ENCODE peak calls at places on chromosomes 13 and 19, in ten cellular contexts. F, E, G, V, W, H, T, L, S and A are unnamed samples.

GRCh38 chr19:39916236-39916635 is 18.2 kb downstream of the FCGBP start:
- DNase-seq in F (no peak), E (no peak), G (no peak), V (peak), W (no peak), H (peak), T (no peak), L (no peak), S (peak), A (no peak)

GRCh38 chr13:31675521-31675953 is 63.8 kb upstream of the RXFP2 start:
- DNase-seq in F (no peak), E (peak), G (no peak), V (no peak), W (peak), H (no peak), T (no peak), L (no peak), S (no peak), A (no peak)

GRCh38 chr19:31107096-31107495 is 242.1 kb downstream of the TSHZ3 start:
- DNase-seq in F (no peak), E (no peak), G (no peak), V (no peak), W (no peak), H (no peak), T (no peak), L (no peak), S (no peak), A (no peak)

GRCh38 chr13:85879014-85879413 is 79.8 kb upstream of the SLITRK6 start:
- DNase-seq in F (no peak), E (no peak), G (no peak), V (no peak), W (no peak), H (no peak), T (no peak), L (no peak), S (no peak), A (no peak)

GRCh38 chr13:50969691-50970090 is 60.1 kb downstream of the RNASEH2B start:
- DNase-seq in F (no peak), E (peak), G (no peak), V (no peak), W (no peak), H (no peak), T (no peak), L (no peak), S (no peak), A (peak)

GRCh38 chr19:13693933-13694332 is 70.4 kb upstream of the MRI1 start:
- DNase-seq in F (no peak), E (no peak), G (no peak), V (no peak), W (no peak), H (no peak), T (no peak), L (no peak), S (no peak), A (no peak)

GRCh38 chr13:99028890-99029289 is 51.0 kb upstream of the DOCK9 start:
- DNase-seq in F (no peak), E (no peak), G (no peak), V (no peak), W (no peak), H (no peak), T (no peak), L (no peak), S (no peak), A (peak)

GRCh38 chr13:60162096-60162495 is 1.6 kb downstream of the DIAPH3 start:
- DNase-seq in F (no peak), E (no peak), G (peak), V (no peak), W (peak), H (no peak), T (no peak), L (no peak), S (no peak), A (no peak)

DNA sequence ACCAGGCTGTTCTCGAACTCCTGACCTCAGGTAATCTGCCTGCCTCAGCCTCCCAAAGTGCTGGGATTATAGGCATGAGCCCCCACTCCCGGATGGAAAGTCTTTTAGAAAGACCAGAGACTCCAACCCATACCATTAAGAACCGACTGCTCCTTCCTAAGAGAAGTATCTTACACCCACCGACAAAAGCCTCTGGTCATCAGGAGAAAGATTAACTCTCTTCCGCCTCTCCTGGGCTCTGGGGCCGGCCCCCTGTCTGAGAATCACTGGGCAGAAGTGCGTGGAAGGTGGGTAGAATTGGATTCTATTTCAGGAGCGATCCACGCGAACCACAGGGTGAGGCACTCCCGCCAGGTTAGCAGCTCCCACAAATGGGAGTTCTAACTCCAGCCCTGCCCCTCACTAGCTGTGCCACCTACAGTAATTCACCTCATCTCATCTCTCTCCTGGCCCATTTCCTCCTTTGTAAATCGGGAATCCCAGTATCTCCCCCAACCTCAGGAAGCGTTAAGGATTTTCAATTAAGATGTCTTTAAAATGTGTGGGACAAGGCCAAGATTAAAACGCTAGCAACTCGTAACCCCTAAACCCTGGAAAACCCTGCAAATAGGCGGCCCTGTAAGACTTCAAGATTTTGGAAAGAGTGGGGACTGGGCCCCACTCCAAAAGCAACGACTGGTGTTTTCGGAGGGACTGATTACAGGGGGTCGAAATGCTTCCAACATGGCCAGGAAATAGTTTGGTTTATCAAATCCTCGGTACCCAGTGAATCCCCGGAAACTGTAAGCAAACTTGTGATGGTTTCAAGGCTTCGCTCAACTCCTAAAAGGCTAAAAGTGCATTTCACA is 1.3 kb downstream of the HNRNPL start:
- DNase-seq in F (no peak), E (no peak), G (peak), V (no peak), W (no peak), H (peak), T (no peak), L (no peak), S (no peak), A (no peak)
- H3K4me3 ChIP-seq in F (peak), E (peak), G (peak), V (peak), W (peak), H (peak), T (peak), L (peak), S (peak), A (peak)

GRCh38 chr13:25860862-25861261 is 191.0 kb downstream of the SHISA2 start:
- DNase-seq in F (no peak), E (peak), G (no peak), V (no peak), W (peak), H (no peak), T (no peak), L (no peak), S (no peak), A (no peak)

GRCh38 chr13:25865391-25865790 is 186.4 kb downstream of the SHISA2 start:
- DNase-seq in F (no peak), E (no peak), G (no peak), V (no peak), W (no peak), H (no peak), T (no peak), L (no peak), S (no peak), A (no peak)

GRCh38 chr13:25862156-25862555 is 189.7 kb downstream of the SHISA2 start:
- DNase-seq in F (no peak), E (no peak), G (no peak), V (no peak), W (no peak), H (no peak), T (no peak), L (no peak), S (no peak), A (no peak)

GRCh38 chr13:25864936-25865335 is 186.9 kb downstream of the SHISA2 start:
- DNase-seq in F (no peak), E (no peak), G (no peak), V (no peak), W (no peak), H (no peak), T (no peak), L (no peak), S (no peak), A (no peak)

GRCh38 chr13:25864116-25864515 is 187.7 kb downstream of the SHISA2 start:
- DNase-seq in F (no peak), E (no peak), G (no peak), V (no peak), W (no peak), H (no peak), T (no peak), L (no peak), S (no peak), A (no peak)
- H3K4me3 ChIP-seq in F (no peak), E (no peak), G (no peak), V (no peak), W (no peak), H (no peak), T (no peak), L (no peak), S (no peak), A (no peak)

GRCh38 chr19:52322429-52322828 is 13.6 kb upstream of the ZNF610 start:
- DNase-seq in F (no peak), E (no peak), G (no peak), V (no peak), W (no peak), H (no peak), T (no peak), L (no peak), S (no peak), A (no peak)
- H3K4me3 ChIP-seq in F (no peak), E (no peak), G (no peak), V (no peak), W (no peak), H (peak), T (no peak), L (peak), S (no peak), A (no peak)

DNA sequence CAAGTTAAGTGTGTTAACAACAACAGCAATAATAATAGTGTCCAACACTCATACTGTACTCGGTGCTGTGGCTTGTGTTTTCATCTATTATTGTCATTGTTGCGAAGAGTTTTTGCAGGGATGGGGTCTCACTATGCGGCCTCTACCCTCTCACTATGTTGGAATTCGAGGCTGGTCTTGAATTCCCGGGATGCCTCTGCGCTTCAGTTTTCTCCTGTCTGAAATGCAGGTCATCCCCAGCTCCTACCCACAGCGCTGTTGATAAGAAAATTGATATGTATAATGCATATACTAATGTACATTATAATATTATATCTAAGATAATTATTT is 4.9 kb upstream of the SBK3 start:
- DNase-seq in F (no peak), E (no peak), G (no peak), V (no peak), W (no peak), H (no peak), T (no peak), L (no peak), S (no peak), A (no peak)
- H3K4me3 ChIP-seq in F (peak), E (no peak), G (no peak), V (no peak), W (no peak), H (no peak), T (no peak), L (no peak), S (no peak), A (no peak)

GRCh38 chr19:45172611-45173208 is 5.3 kb downstream of the TRAPPC6A start:
- DNase-seq in F (no peak), E (no peak), G (no peak), V (no peak), W (no peak), H (peak), T (no peak), L (no peak), S (no peak), A (no peak)
- H3K4me3 ChIP-seq in F (no peak), E (no peak), G (no peak), V (no peak), W (no peak), H (no peak), T (no peak), L (no peak), S (no peak), A (no peak)

GRCh38 chr19:50777261-50777660 is 7.0 kb downstream of the GPR32 start:
- DNase-seq in F (no peak), E (no peak), G (no peak), V (no peak), W (no peak), H (no peak), T (no peak), L (no peak), S (no peak), A (no peak)
- H3K4me3 ChIP-seq in F (no peak), E (no peak), G (no peak), V (no peak), W (no peak), H (no peak), T (no peak), L (no peak), S (no peak), A (peak)

GRCh38 chr13:100473493-100474044 is 115.0 kb downstream of the GGACT start:
- DNase-seq in F (no peak), E (no peak), G (no peak), V (no peak), W (no peak), H (no peak), T (no peak), L (no peak), S (no peak), A (no peak)

GRCh38 chr13:100473087-100473486 is 115.5 kb downstream of the GGACT start:
- DNase-seq in F (no peak), E (no peak), G (no peak), V (no peak), W (no peak), H (no peak), T (no peak), L (no peak), S (no peak), A (no peak)

GRCh38 chr13:100465558-100465957 is 123.0 kb downstream of the GGACT start:
- DNase-seq in F (no peak), E (no peak), G (no peak), V (no peak), W (no peak), H (no peak), T (no peak), L (no peak), S (no peak), A (no peak)

DNA sequence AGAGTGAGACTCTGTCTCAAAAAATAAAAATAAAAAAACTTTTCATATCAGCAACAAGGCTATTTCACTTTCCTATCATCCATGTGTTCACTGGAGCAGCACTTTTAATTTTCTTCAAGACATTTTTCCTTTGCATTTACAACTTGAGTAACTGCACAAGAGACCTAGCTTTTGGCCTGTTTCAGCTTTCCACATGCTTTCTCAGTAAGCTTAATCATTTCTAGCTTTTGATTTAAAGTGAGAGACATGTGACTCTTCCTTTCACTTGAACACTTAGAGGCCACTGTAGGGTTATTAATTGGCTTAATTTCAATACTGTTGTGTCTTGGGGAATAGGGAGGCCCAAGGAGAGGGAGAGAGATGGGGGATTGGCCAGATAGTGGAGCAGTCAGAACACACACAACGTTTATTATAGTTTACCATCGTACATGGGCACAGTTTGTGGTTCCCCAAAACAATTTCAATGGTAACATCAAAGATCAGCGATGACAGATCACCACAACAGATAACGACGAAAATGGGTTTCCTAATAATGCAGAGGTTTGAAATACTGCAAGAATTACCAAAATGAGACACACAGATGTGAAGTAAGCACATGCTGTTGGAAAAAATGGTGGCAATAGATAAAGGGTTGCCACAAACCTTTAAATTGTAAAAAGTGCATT is 117.6 kb downstream of the GGACT start:
- DNase-seq in F (no peak), E (no peak), G (no peak), V (no peak), W (no peak), H (no peak), T (no peak), L (no peak), S (no peak), A (peak)
- H3K4me3 ChIP-seq in F (no peak), E (no peak), G (no peak), V (no peak), W (no peak), H (no peak), T (no peak), L (no peak), S (no peak), A (no peak)

DNA sequence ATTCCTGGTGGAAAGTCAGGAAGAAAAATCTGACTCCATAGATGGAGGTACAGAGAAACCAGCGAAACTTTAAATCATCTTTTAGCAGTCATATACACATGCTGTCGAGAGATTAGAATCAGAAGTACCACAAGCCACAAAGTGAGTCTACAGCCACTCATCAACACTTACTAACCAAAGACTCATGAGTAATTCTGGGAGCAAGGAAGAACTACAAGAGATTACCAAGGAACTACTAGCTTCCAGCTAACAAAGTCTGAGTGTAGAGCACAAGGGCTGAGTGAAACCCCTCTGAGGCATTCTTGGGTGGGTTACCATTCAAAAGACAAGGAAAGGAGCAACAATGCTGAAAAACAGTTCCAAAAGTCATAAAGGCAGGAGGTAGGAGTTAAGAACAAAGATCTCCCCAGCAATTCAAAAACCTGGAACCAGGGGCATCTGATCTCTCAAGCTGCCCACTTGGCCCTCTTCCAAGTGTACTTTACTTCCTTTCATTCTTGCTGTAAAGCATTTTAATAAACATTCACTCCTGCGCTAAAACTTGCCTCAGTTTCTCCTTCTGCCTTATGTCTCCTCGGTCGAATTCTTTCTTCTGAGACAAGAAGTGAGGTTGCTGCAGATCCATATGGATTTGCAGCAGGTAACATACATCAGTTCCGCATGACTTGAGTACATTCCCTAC is 13.0 kb downstream of the RBM26 start:
- DNase-seq in F (no peak), E (peak), G (peak), V (no peak), W (peak), H (no peak), T (no peak), L (no peak), S (no peak), A (peak)
- H3K4me3 ChIP-seq in F (no peak), E (no peak), G (no peak), V (no peak), W (no peak), H (peak), T (no peak), L (peak), S (no peak), A (no peak)